ENCODE peak calls at places on chromosomes 11 and 22, in ten cellular contexts. One of them, this sample, is unnamed.

GRCh38 chr22:27476729-27477128 is 324.8 kb downstream of the MN1 start:
- DNase-seq in heart right ventricle: no peak
- DNase-seq in coronary artery: no peak
- DNase-seq in AG04450: no peak
- DNase-seq in astrocyte of the cerebellum: no peak
- DNase-seq in CD8-positive, alpha-beta T cell: no peak
- DNase-seq in lower leg skin: no peak
- DNase-seq in OCI-LY7: no peak
- DNase-seq in GM23338: no peak
- DNase-seq in AG09309: no peak
- DNase-seq in this sample: peak

GRCh38 chr11:60912223-60912850 is 1.6 kb upstream of the TMEM109 start:
- DNase-seq in heart right ventricle: no peak
- DNase-seq in coronary artery: no peak
- DNase-seq in AG04450: no peak
- DNase-seq in astrocyte of the cerebellum: no peak
- DNase-seq in CD8-positive, alpha-beta T cell: peak
- DNase-seq in lower leg skin: no peak
- DNase-seq in OCI-LY7: no peak
- DNase-seq in GM23338: peak
- DNase-seq in AG09309: no peak
- DNase-seq in this sample: no peak

GRCh38 chr11:82867495-82868082 is 32.6 kb downstream of the PRCP start:
- DNase-seq in heart right ventricle: no peak
- DNase-seq in coronary artery: no peak
- DNase-seq in AG04450: peak
- DNase-seq in astrocyte of the cerebellum: peak
- DNase-seq in CD8-positive, alpha-beta T cell: peak
- DNase-seq in lower leg skin: peak
- DNase-seq in OCI-LY7: peak
- DNase-seq in GM23338: peak
- DNase-seq in AG09309: peak
- DNase-seq in this sample: peak

GRCh38 chr22:43393132-43393844 is 18.5 kb upstream of the MPPED1 start:
- DNase-seq in heart right ventricle: no peak
- DNase-seq in coronary artery: no peak
- DNase-seq in AG04450: no peak
- DNase-seq in astrocyte of the cerebellum: no peak
- DNase-seq in CD8-positive, alpha-beta T cell: no peak
- DNase-seq in lower leg skin: no peak
- DNase-seq in OCI-LY7: no peak
- DNase-seq in GM23338: no peak
- DNase-seq in AG09309: no peak
- DNase-seq in this sample: no peak

GRCh38 chr11:80007616-80008015 is 566.8 kb upstream of the TENM4 start:
- DNase-seq in heart right ventricle: no peak
- DNase-seq in coronary artery: no peak
- DNase-seq in AG04450: no peak
- DNase-seq in astrocyte of the cerebellum: no peak
- DNase-seq in CD8-positive, alpha-beta T cell: no peak
- DNase-seq in lower leg skin: no peak
- DNase-seq in OCI-LY7: no peak
- DNase-seq in GM23338: no peak
- DNase-seq in AG09309: no peak
- DNase-seq in this sample: peak

GRCh38 chr22:46416537-46417267 is 81.2 kb downstream of the TRMU start:
- DNase-seq in heart right ventricle: no peak
- DNase-seq in coronary artery: no peak
- DNase-seq in AG04450: no peak
- DNase-seq in astrocyte of the cerebellum: peak
- DNase-seq in CD8-positive, alpha-beta T cell: no peak
- DNase-seq in lower leg skin: no peak
- DNase-seq in OCI-LY7: no peak
- DNase-seq in GM23338: no peak
- DNase-seq in AG09309: no peak
- DNase-seq in this sample: peak

GRCh38 chr11:86916330-86916729 is 38.9 kb downstream of the FZD4 start:
- DNase-seq in heart right ventricle: no peak
- DNase-seq in coronary artery: no peak
- DNase-seq in AG04450: no peak
- DNase-seq in astrocyte of the cerebellum: peak
- DNase-seq in CD8-positive, alpha-beta T cell: no peak
- DNase-seq in lower leg skin: no peak
- DNase-seq in OCI-LY7: no peak
- DNase-seq in GM23338: no peak
- DNase-seq in AG09309: peak
- DNase-seq in this sample: no peak

GRCh38 chr11:456533-456932 is 6.5 kb downstream of the PTDSS2 start:
- DNase-seq in heart right ventricle: no peak
- DNase-seq in coronary artery: no peak
- DNase-seq in AG04450: no peak
- DNase-seq in astrocyte of the cerebellum: no peak
- DNase-seq in CD8-positive, alpha-beta T cell: peak
- DNase-seq in lower leg skin: no peak
- DNase-seq in OCI-LY7: no peak
- DNase-seq in GM23338: no peak
- DNase-seq in AG09309: no peak
- DNase-seq in this sample: no peak

GRCh38 chr22:46569055-46569847 is 31.8 kb upstream of the CELSR1 start:
- DNase-seq in heart right ventricle: no peak
- DNase-seq in coronary artery: no peak
- DNase-seq in AG04450: no peak
- DNase-seq in astrocyte of the cerebellum: no peak
- DNase-seq in CD8-positive, alpha-beta T cell: no peak
- DNase-seq in lower leg skin: no peak
- DNase-seq in OCI-LY7: no peak
- DNase-seq in GM23338: no peak
- DNase-seq in AG09309: no peak
- DNase-seq in this sample: no peak

GRCh38 chr22:28341001-28341400 is 338.6 kb downstream of the TTC28 start:
- DNase-seq in heart right ventricle: no peak
- DNase-seq in coronary artery: no peak
- DNase-seq in AG04450: no peak
- DNase-seq in astrocyte of the cerebellum: peak
- DNase-seq in CD8-positive, alpha-beta T cell: no peak
- DNase-seq in lower leg skin: no peak
- DNase-seq in OCI-LY7: no peak
- DNase-seq in GM23338: no peak
- DNase-seq in AG09309: no peak
- DNase-seq in this sample: no peak

GRCh38 chr11:70826541-70826943 is 425.8 kb downstream of the SHANK2 start:
- DNase-seq in heart right ventricle: no peak
- DNase-seq in coronary artery: no peak
- DNase-seq in AG04450: no peak
- DNase-seq in astrocyte of the cerebellum: no peak
- DNase-seq in CD8-positive, alpha-beta T cell: no peak
- DNase-seq in lower leg skin: no peak
- DNase-seq in OCI-LY7: no peak
- DNase-seq in GM23338: peak
- DNase-seq in AG09309: no peak
- DNase-seq in this sample: no peak

GRCh38 chr11:123525511-123525918 is 95.4 kb downstream of the GRAMD1B start:
- DNase-seq in heart right ventricle: no peak
- DNase-seq in coronary artery: no peak
- DNase-seq in AG04450: no peak
- DNase-seq in astrocyte of the cerebellum: no peak
- DNase-seq in CD8-positive, alpha-beta T cell: no peak
- DNase-seq in lower leg skin: no peak
- DNase-seq in OCI-LY7: no peak
- DNase-seq in GM23338: peak
- DNase-seq in AG09309: no peak
- DNase-seq in this sample: no peak
- H3K4me3 ChIP-seq in heart right ventricle: peak
- H3K4me3 ChIP-seq in coronary artery: peak
- H3K4me3 ChIP-seq in AG04450: no peak
- H3K4me3 ChIP-seq in astrocyte of the cerebellum: peak
- H3K4me3 ChIP-seq in CD8-positive, alpha-beta T cell: no peak
- H3K4me3 ChIP-seq in lower leg skin: no peak
- H3K4me3 ChIP-seq in OCI-LY7: no peak
- H3K4me3 ChIP-seq in GM23338: no peak
- H3K4me3 ChIP-seq in AG09309: peak
- H3K4me3 ChIP-seq in this sample: peak

GRCh38 chr11:32563600-32563959 is 20.1 kb upstream of the EIF3M start:
- DNase-seq in heart right ventricle: no peak
- DNase-seq in coronary artery: no peak
- DNase-seq in AG04450: no peak
- DNase-seq in astrocyte of the cerebellum: no peak
- DNase-seq in CD8-positive, alpha-beta T cell: no peak
- DNase-seq in lower leg skin: no peak
- DNase-seq in OCI-LY7: no peak
- DNase-seq in GM23338: no peak
- DNase-seq in AG09309: no peak
- DNase-seq in this sample: no peak

GRCh38 chr11:32555885-32556284 is 27.7 kb upstream of the EIF3M start:
- DNase-seq in heart right ventricle: no peak
- DNase-seq in coronary artery: no peak
- DNase-seq in AG04450: no peak
- DNase-seq in astrocyte of the cerebellum: no peak
- DNase-seq in CD8-positive, alpha-beta T cell: no peak
- DNase-seq in lower leg skin: no peak
- DNase-seq in OCI-LY7: no peak
- DNase-seq in GM23338: no peak
- DNase-seq in AG09309: no peak
- DNase-seq in this sample: no peak

GRCh38 chr11:32562839-32563599 is 20.6 kb upstream of the EIF3M start:
- DNase-seq in heart right ventricle: no peak
- DNase-seq in coronary artery: no peak
- DNase-seq in AG04450: no peak
- DNase-seq in astrocyte of the cerebellum: no peak
- DNase-seq in CD8-positive, alpha-beta T cell: no peak
- DNase-seq in lower leg skin: no peak
- DNase-seq in OCI-LY7: no peak
- DNase-seq in GM23338: no peak
- DNase-seq in AG09309: no peak
- DNase-seq in this sample: no peak

GRCh38 chr11:32566527-32566926 is 17.1 kb upstream of the EIF3M start:
- DNase-seq in heart right ventricle: no peak
- DNase-seq in coronary artery: no peak
- DNase-seq in AG04450: no peak
- DNase-seq in astrocyte of the cerebellum: no peak
- DNase-seq in CD8-positive, alpha-beta T cell: no peak
- DNase-seq in lower leg skin: no peak
- DNase-seq in OCI-LY7: no peak
- DNase-seq in GM23338: no peak
- DNase-seq in AG09309: no peak
- DNase-seq in this sample: no peak

DNA sequence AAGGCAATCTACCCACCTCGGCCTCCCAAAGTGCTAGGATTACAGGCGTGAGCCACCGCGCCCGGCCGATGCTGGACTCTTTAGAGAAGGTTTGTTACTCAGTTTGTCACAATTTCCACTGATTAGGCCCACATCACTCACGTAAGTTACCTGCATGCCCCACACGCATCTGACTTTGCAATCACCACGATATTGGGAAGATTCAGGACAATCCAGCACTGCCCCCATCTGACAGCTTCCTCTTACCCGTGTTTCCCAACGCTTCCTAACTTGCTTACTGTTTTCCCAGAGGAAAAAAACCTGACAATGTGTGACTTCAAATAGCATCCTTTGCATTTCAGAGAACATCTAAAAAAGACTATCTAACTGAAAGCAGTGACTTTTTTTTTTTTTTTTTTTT is 21.8 kb upstream of the EIF3M start:
- DNase-seq in heart right ventricle: no peak
- DNase-seq in coronary artery: no peak
- DNase-seq in AG04450: no peak
- DNase-seq in astrocyte of the cerebellum: no peak
- DNase-seq in CD8-positive, alpha-beta T cell: no peak
- DNase-seq in lower leg skin: no peak
- DNase-seq in OCI-LY7: no peak
- DNase-seq in GM23338: peak
- DNase-seq in AG09309: no peak
- DNase-seq in this sample: no peak
- TF ChIP-seq CTCF in heart right ventricle: peak
- TF ChIP-seq CTCF in coronary artery: no peak
- TF ChIP-seq CTCF in AG04450: no peak
- TF ChIP-seq CTCF in astrocyte of the cerebellum: no peak
- TF ChIP-seq CTCF in CD8-positive, alpha-beta T cell: no peak
- TF ChIP-seq CTCF in lower leg skin: no peak
- TF ChIP-seq CTCF in OCI-LY7: no peak
- TF ChIP-seq CTCF in GM23338: peak
- TF ChIP-seq CTCF in AG09309: no peak
- TF ChIP-seq CTCF in this sample: no peak

DNA sequence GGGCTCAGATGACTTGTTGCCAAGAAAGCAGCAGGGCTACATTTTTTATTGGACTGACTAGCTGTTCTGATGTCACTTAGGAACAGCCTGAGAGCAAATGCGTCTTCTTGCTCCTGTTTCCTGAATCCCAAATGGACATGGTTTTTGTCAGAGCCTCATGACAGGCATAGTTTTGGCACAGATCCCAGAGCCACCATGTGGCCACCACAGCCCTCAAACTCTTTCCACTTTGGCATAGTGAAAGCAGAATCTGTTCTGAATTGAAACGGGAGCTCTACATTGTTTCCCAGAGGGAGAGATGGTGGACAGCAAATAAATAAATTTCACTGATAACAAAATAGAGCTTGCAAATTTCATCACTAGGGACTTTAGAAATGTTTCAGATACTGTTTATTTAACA is 222.2 kb downstream of the C11orf87 start:
- DNase-seq in heart right ventricle: peak
- DNase-seq in coronary artery: no peak
- DNase-seq in AG04450: no peak
- DNase-seq in astrocyte of the cerebellum: peak
- DNase-seq in CD8-positive, alpha-beta T cell: no peak
- DNase-seq in lower leg skin: peak
- DNase-seq in OCI-LY7: no peak
- DNase-seq in GM23338: no peak
- DNase-seq in AG09309: no peak
- DNase-seq in this sample: no peak
- H3K4me3 ChIP-seq in heart right ventricle: no peak
- H3K4me3 ChIP-seq in coronary artery: no peak
- H3K4me3 ChIP-seq in AG04450: no peak
- H3K4me3 ChIP-seq in astrocyte of the cerebellum: no peak
- H3K4me3 ChIP-seq in CD8-positive, alpha-beta T cell: no peak
- H3K4me3 ChIP-seq in lower leg skin: no peak
- H3K4me3 ChIP-seq in OCI-LY7: no peak
- H3K4me3 ChIP-seq in GM23338: no peak
- H3K4me3 ChIP-seq in AG09309: no peak
- H3K4me3 ChIP-seq in this sample: no peak

DNA sequence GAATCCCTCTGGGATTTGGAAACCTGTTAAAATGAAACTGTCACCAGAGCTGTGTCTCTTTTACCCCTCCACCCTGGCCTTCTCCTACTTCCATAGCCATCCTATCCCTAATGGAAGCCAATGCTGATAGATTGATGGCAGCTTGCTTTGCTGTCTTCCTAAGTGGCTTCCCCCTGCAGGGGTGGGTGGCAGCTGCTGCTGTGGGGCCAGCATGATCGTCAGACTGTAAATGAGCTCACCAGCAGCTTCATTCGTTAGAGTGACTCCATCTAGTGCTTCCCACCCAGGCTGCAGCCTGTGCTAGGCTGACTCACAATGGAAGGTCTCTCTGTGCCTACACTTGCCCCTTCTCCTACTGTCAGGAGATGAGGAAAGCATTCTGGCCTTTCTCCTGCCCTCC is 311.0 kb downstream of the BUD13 start:
- DNase-seq in heart right ventricle: no peak
- DNase-seq in coronary artery: no peak
- DNase-seq in AG04450: no peak
- DNase-seq in astrocyte of the cerebellum: no peak
- DNase-seq in CD8-positive, alpha-beta T cell: no peak
- DNase-seq in lower leg skin: no peak
- DNase-seq in OCI-LY7: no peak
- DNase-seq in GM23338: peak
- DNase-seq in AG09309: no peak
- DNase-seq in this sample: no peak
- TF ChIP-seq CTCF in heart right ventricle: no peak
- TF ChIP-seq CTCF in coronary artery: no peak
- TF ChIP-seq CTCF in AG04450: no peak
- TF ChIP-seq CTCF in astrocyte of the cerebellum: no peak
- TF ChIP-seq CTCF in CD8-positive, alpha-beta T cell: no peak
- TF ChIP-seq CTCF in lower leg skin: no peak
- TF ChIP-seq CTCF in OCI-LY7: no peak
- TF ChIP-seq CTCF in GM23338: peak
- TF ChIP-seq CTCF in AG09309: no peak
- TF ChIP-seq CTCF in this sample: no peak

This sample was measured in retinal pigment epithelial cell.